ENCODE peak calls at places on chromosomes 6 and 20, in six cellular contexts. A, I, C, G, D and X are unnamed samples.

GRCh38 chr6:127518710-127519468 is at the start of gene MTCL3:
- DNase-seq in G (peak), D (no peak), I (no peak), A (peak), C (no peak), X (no peak)

GRCh38 chr6:158655569-158656450 is 6.0 kb downstream of the SYTL3 start:
- DNase-seq in A (no peak), G (no peak), I (no peak), D (no peak), C (no peak), X (no peak)

GRCh38 chr6:134435814-134436280 is 117.9 kb upstream of the SGK1 start:
- DNase-seq in D (no peak), A (no peak), C (no peak), G (no peak), I (no peak), X (no peak)

GRCh38 chr6:31307669-31308049 is 35.8 kb upstream of the HLA-C start:
- DNase-seq in D (no peak), I (no peak), G (no peak), A (no peak), C (no peak), X (no peak)

GRCh38 chr6:110625883-110626282 is 149.5 kb upstream of the SLC22A16 start:
- DNase-seq in C (no peak), I (no peak), A (no peak), G (no peak), D (peak), X (no peak)

GRCh38 chr20:38250607-38251006 is 9.9 kb downstream of the KIAA1755 start:
- DNase-seq in D (peak), A (no peak), I (no peak), G (no peak), C (no peak), X (no peak)

GRCh38 chr20:63711085-63711645 is 3.3 kb downstream of the ZGPAT start:
- DNase-seq in G (no peak), C (no peak), I (no peak), D (no peak), A (no peak), X (no peak)

GRCh38 chr6:66771626-66772025 is 1064.6 kb upstream of the EYS start:
- DNase-seq in C (no peak), A (no peak), G (no peak), I (no peak), D (no peak), X (no peak)

GRCh38 chr6:145199961-145200360 is 535.4 kb downstream of the EPM2A start:
- DNase-seq in A (no peak), D (no peak), G (no peak), C (no peak), I (no peak), X (peak)

GRCh38 chr6:149129401-149130077 is 188.0 kb upstream of the TAB2 start:
- DNase-seq in C (no peak), D (peak), G (no peak), I (no peak), A (no peak), X (no peak)

GRCh38 chr6:150499882-150500312 is 99.8 kb upstream of the PLEKHG1 start:
- DNase-seq in G (no peak), A (no peak), D (no peak), C (no peak), I (no peak), X (no peak)

GRCh38 chr6:40819182-40819834 is 219.7 kb downstream of the UNC5CL start:
- DNase-seq in G (no peak), I (no peak), D (peak), A (no peak), C (no peak), X (no peak)

GRCh38 chr6:1481326-1481725 is 92.0 kb downstream of the FOXF2 start:
- DNase-seq in I (peak), A (no peak), C (no peak), D (no peak), G (no peak), X (no peak)

GRCh38 chr6:89117285-89118108 is at the start of gene SRSF12:
- DNase-seq in G (no peak), A (peak), C (no peak), I (no peak), D (no peak), X (no peak)

GRCh38 chr6:139942333-139942732 is 567.9 kb upstream of the CITED2 start:
- DNase-seq in I (no peak), C (no peak), G (no peak), A (no peak), D (no peak), X (no peak)

DNA sequence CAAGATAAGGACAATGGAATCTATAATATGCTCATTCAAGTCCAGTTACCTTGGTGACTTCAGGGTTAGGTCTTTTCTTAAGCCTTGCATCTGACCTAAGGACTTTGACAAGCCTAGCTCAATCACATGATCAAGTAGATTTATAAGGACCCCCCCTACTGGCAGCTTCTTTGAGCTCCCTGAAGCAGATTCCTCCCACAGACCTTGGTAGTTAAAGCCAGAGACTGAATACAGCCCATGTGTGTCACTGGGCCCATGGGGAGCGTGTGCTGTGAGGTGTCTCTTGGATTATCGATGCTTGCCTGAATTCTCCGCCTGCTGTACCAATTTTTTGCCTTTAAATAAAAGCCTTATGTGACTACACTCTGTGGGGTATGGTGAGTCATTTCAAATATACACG is 372.7 kb upstream of the RGS17 start:
- DNase-seq in I (peak), D (peak), C (no peak), A (no peak), G (no peak), X (no peak)
- TF ChIP-seq SIN3A in I (no peak), D (no peak), C (no peak), A (no peak), G (no peak), X (no peak)

GRCh38 chr20:44737116-44737515 is 8.5 kb upstream of the KCNK15 start:
- DNase-seq in G (no peak), A (no peak), D (no peak), I (no peak), C (no peak), X (no peak)

GRCh38 chr20:44738779-44739477 is 6.7 kb upstream of the KCNK15 start:
- DNase-seq in A (peak), G (no peak), I (peak), D (peak), C (peak), X (no peak)

GRCh38 chr20:44735816-44736169 is 9.9 kb upstream of the KCNK15 start:
- DNase-seq in A (no peak), I (no peak), C (no peak), D (no peak), G (no peak), X (no peak)

GRCh38 chr20:44734938-44735337 is 10.7 kb upstream of the KCNK15 start:
- DNase-seq in I (no peak), A (no peak), C (no peak), D (no peak), G (no peak), X (no peak)

GRCh38 chr20:44736170-44737021 is 9.3 kb upstream of the KCNK15 start:
- DNase-seq in G (peak), I (peak), C (no peak), D (peak), A (no peak), X (no peak)
- TF ChIP-seq SIN3A in G (no peak), I (no peak), C (no peak), D (no peak), A (no peak), X (no peak)

DNA sequence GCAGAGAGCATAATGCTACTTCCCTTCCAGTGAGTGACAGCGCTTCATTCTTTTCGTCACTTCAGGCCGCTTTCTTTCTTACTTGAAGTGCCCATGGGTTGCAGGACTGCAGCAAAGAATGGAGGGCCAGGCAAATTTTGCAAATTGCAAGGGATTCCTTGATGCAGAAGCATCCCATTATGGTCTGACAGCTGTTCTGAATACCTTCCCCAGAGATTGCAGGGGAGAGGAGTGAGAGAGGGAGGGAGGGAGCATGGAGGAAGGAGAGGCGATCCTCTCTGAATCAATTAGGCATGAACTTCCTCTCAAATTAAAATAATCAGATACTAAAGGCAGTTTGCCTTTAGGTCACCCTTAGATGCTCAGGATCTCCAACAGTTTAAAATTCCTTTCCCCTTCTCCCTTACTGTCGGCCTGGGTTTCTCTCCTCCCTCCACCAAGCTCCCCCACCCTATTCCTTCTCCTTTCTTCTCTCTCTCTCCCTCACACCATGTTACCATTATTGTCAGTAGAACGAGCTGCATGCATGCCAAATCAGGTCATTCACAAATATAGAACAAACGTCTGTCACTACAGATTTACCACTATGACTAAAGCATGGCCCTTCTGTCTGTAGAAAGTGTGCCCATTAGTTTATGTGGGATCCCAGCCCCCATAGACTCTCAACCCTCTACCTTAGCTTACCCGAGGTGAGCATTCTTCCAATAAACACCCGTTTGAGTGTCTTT is 289.2 kb downstream of the CD83 start:
- DNase-seq in D (no peak), I (no peak), G (no peak), C (no peak), A (no peak), X (no peak)
- TF ChIP-seq SIN3A in D (no peak), I (no peak), G (no peak), C (no peak), A (no peak), X (no peak)

DNA sequence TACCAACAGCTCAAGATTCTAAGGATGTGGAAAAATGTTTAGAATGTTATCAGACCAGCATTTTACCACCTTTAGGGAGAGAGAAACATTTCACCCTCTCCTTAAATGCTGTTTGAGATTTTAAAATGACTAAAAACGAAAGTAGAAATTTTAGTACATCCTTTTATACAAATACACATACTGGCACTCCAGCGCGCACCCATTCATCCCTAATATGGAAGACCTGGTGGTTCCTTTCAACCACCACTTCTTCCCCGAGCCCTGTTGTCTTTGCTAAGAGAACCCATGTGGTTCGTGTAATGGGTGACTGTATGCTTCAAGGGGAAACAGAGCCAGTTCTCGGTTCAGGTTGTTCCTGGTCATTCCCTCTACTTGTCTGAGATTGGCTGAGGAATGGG is 21.3 kb downstream of the SPATA2 start:
- DNase-seq in G (no peak), C (peak), A (no peak), I (no peak), D (no peak), X (no peak)
- TF ChIP-seq SIN3A in G (no peak), C (no peak), A (no peak), I (no peak), D (no peak), X (no peak)

DNA sequence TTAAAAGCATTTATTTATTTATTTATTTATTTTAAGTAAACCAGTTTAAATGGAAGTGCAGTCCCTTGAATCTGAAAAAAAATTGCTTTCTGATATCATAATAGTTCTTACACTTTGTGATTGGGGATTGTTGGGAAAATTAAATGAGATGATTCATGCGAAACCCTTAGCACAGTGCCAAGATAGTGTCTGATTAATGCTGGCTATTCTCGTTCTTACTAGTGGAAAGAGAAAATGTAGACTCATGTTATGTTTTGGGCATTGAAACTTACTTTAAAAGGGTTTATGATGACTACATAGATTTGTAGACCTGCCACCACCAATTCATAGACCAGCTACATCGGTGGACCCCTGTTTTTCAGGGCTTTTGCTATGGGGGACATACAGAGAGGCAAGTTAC is 229.2 kb upstream of the ZFP64 start:
- DNase-seq in D (no peak), I (no peak), A (no peak), G (no peak), C (no peak), X (no peak)
- TF ChIP-seq SIN3A in D (no peak), I (no peak), A (no peak), G (no peak), C (no peak), X (no peak)

GRCh38 chr6:13406051-13406477 is 77.7 kb upstream of the TBC1D7 start:
- DNase-seq in A (no peak), D (no peak), G (no peak), C (no peak), I (no peak), X (no peak)

GRCh38 chr6:13409991-13410390 is 77.4 kb downstream of the GFOD1 start:
- DNase-seq in A (no peak), G (no peak), D (no peak), I (no peak), C (no peak), X (no peak)

GRCh38 chr6:13406781-13407180 is 78.4 kb upstream of the TBC1D7 start:
- DNase-seq in A (no peak), G (no peak), I (peak), C (no peak), D (peak), X (no peak)

GRCh38 chr6:13407368-13407708 is 79.0 kb upstream of the TBC1D7 start:
- DNase-seq in G (no peak), D (no peak), C (no peak), I (no peak), A (no peak), X (no peak)

GRCh38 chr6:13407709-13408695 is 79.4 kb downstream of the GFOD1 start:
- DNase-seq in G (no peak), D (peak), I (no peak), A (no peak), C (no peak), X (no peak)
- TF ChIP-seq SIN3A in G (no peak), D (no peak), I (no peak), A (no peak), C (no peak), X (no peak)